ENCODE peak calls at places on chromosomes 4 and X, in six cellular contexts. One of them, this sample, is unnamed.

GRCh38 chr4:172515266-172515879 is 653.2 kb upstream of the GALNT7 start:
- DNase-seq in DND-41: no peak
- DNase-seq in HCT116: no peak
- DNase-seq in neural progenitor cell: peak
- DNase-seq in fibroblast of lung: no peak
- DNase-seq in K562: no peak
- DNase-seq in this sample: no peak

GRCh38 chrX:119729408-119730201 is 28.8 kb upstream of the SOWAHD start:
- DNase-seq in DND-41: peak
- DNase-seq in HCT116: peak
- DNase-seq in neural progenitor cell: peak
- DNase-seq in fibroblast of lung: peak
- DNase-seq in K562: peak
- DNase-seq in this sample: peak

GRCh38 chrX:153735274-153735673 is 10.6 kb downstream of the ABCD1 start:
- DNase-seq in DND-41: no peak
- DNase-seq in HCT116: no peak
- DNase-seq in neural progenitor cell: no peak
- DNase-seq in fibroblast of lung: no peak
- DNase-seq in K562: peak
- DNase-seq in this sample: no peak

GRCh38 chrX:49754238-49754857 is 58.6 kb upstream of the PAGE1 start:
- DNase-seq in DND-41: peak
- DNase-seq in HCT116: peak
- DNase-seq in neural progenitor cell: peak
- DNase-seq in fibroblast of lung: peak
- DNase-seq in K562: peak
- DNase-seq in this sample: peak

GRCh38 chr4:140256335-140256734 is 102.4 kb upstream of the MAML3 start:
- DNase-seq in DND-41: no peak
- DNase-seq in HCT116: no peak
- DNase-seq in neural progenitor cell: no peak
- DNase-seq in fibroblast of lung: peak
- DNase-seq in K562: no peak
- DNase-seq in this sample: peak

GRCh38 chrX:12497832-12498591 is 293.2 kb upstream of the PRPS2 start:
- DNase-seq in DND-41: peak
- DNase-seq in HCT116: no peak
- DNase-seq in neural progenitor cell: peak
- DNase-seq in fibroblast of lung: no peak
- DNase-seq in K562: peak
- DNase-seq in this sample: peak

GRCh38 chrX:154437398-154437752 is 421 bp downstream of the GDI1 start:
- DNase-seq in DND-41: no peak
- DNase-seq in HCT116: no peak
- DNase-seq in neural progenitor cell: no peak
- DNase-seq in fibroblast of lung: no peak
- DNase-seq in K562: no peak
- DNase-seq in this sample: no peak

GRCh38 chrX:97882306-97882705 is 998.6 kb downstream of the RPA4 start:
- DNase-seq in DND-41: no peak
- DNase-seq in HCT116: no peak
- DNase-seq in neural progenitor cell: no peak
- DNase-seq in fibroblast of lung: no peak
- DNase-seq in K562: no peak
- DNase-seq in this sample: peak

GRCh38 chr4:140186651-140187315 is 32.8 kb upstream of the MAML3 start:
- DNase-seq in DND-41: no peak
- DNase-seq in HCT116: peak
- DNase-seq in neural progenitor cell: no peak
- DNase-seq in fibroblast of lung: peak
- DNase-seq in K562: no peak
- DNase-seq in this sample: peak

GRCh38 chr4:89915937-89916336 is 21.3 kb downstream of the MMRN1 start:
- DNase-seq in DND-41: no peak
- DNase-seq in HCT116: no peak
- DNase-seq in neural progenitor cell: no peak
- DNase-seq in fibroblast of lung: no peak
- DNase-seq in K562: no peak
- DNase-seq in this sample: peak

GRCh38 chrX:39848900-39849299 is 248.9 kb downstream of the BCOR start:
- DNase-seq in DND-41: no peak
- DNase-seq in HCT116: no peak
- DNase-seq in neural progenitor cell: no peak
- DNase-seq in fibroblast of lung: peak
- DNase-seq in K562: no peak
- DNase-seq in this sample: peak

DNA sequence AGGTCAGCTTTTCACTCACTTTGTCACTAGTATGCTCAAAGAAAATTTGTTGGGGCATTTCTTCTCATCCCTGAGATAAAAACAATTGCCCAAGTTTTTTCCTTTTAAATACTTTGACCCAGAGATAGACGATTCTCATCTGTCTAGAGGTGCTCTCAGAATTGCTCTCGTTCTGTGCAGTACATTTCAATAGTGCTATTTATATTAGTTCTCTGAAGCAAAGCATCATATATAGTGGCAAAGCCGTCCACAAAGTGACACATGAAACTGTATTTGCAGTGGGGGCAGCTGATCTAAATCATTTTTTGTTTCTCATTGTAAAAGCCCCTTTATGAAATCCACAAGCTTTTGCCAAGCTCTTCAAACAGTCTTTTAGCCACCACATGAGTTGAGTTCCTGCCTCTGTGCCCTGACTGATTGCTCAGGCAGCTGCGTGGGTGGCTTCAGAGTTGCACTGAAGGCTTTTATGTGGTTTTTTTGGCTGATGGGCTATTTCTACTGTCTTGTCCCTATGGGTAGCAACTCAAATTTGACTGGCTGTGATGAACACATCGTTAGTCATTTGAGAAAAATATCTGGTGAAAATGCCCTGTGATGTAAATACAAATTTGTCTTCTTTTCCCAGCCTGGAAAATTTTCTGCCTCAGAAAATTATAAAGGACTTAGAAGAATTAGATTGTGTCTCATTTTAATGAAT is 119.1 kb upstream of the OTUD4 start:
- DNase-seq in DND-41: peak
- DNase-seq in HCT116: peak
- DNase-seq in neural progenitor cell: no peak
- DNase-seq in fibroblast of lung: peak
- DNase-seq in K562: no peak
- DNase-seq in this sample: peak
- H3K4me2 ChIP-seq in DND-41: no peak
- H3K4me2 ChIP-seq in HCT116: peak
- H3K4me2 ChIP-seq in neural progenitor cell: no peak
- H3K4me2 ChIP-seq in fibroblast of lung: no peak
- H3K4me2 ChIP-seq in K562: no peak
- H3K4me2 ChIP-seq in this sample: peak

GRCh38 chrX:9657590-9658256 is 107.9 kb downstream of the GPR143 start:
- DNase-seq in DND-41: no peak
- DNase-seq in HCT116: no peak
- DNase-seq in neural progenitor cell: no peak
- DNase-seq in fibroblast of lung: no peak
- DNase-seq in K562: no peak
- DNase-seq in this sample: no peak
- H3K4me2 ChIP-seq in DND-41: no peak
- H3K4me2 ChIP-seq in HCT116: no peak
- H3K4me2 ChIP-seq in neural progenitor cell: no peak
- H3K4me2 ChIP-seq in fibroblast of lung: no peak
- H3K4me2 ChIP-seq in K562: no peak
- H3K4me2 ChIP-seq in this sample: no peak

GRCh38 chrX:17591741-17592110 is 145.6 kb upstream of the SCML1 start:
- DNase-seq in DND-41: no peak
- DNase-seq in HCT116: no peak
- DNase-seq in neural progenitor cell: no peak
- DNase-seq in fibroblast of lung: peak
- DNase-seq in K562: no peak
- DNase-seq in this sample: peak

GRCh38 chrX:17585006-17585405 is 152.3 kb upstream of the SCML1 start:
- DNase-seq in DND-41: no peak
- DNase-seq in HCT116: no peak
- DNase-seq in neural progenitor cell: no peak
- DNase-seq in fibroblast of lung: no peak
- DNase-seq in K562: no peak
- DNase-seq in this sample: no peak

GRCh38 chrX:17587352-17587751 is 149.9 kb upstream of the SCML1 start:
- DNase-seq in DND-41: no peak
- DNase-seq in HCT116: no peak
- DNase-seq in neural progenitor cell: no peak
- DNase-seq in fibroblast of lung: no peak
- DNase-seq in K562: no peak
- DNase-seq in this sample: no peak

GRCh38 chrX:17590892-17591740 is 146.2 kb upstream of the SCML1 start:
- DNase-seq in DND-41: peak
- DNase-seq in HCT116: peak
- DNase-seq in neural progenitor cell: peak
- DNase-seq in fibroblast of lung: peak
- DNase-seq in K562: peak
- DNase-seq in this sample: peak

DNA sequence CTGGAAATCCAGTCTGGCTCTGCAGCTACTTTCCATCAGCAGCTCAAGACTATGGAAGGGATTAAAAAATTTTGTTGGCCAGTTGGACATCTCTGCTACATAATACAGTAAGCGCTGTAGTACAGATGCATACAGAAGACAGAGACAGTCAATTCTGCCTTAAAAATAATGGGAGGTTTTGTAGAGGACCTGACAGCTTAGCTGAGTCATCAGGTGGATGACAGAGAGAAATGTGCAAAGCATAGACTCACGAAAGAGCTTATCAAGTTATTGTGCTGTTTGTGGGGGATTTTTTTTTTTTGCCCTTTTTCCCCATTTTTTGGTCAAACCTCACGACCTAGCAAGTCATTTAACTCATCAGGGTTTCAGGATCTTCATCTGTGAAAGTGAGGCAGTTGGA is 149.0 kb upstream of the SCML1 start:
- DNase-seq in DND-41: no peak
- DNase-seq in HCT116: no peak
- DNase-seq in neural progenitor cell: no peak
- DNase-seq in fibroblast of lung: no peak
- DNase-seq in K562: no peak
- DNase-seq in this sample: peak
- H3K4me2 ChIP-seq in DND-41: no peak
- H3K4me2 ChIP-seq in HCT116: no peak
- H3K4me2 ChIP-seq in neural progenitor cell: no peak
- H3K4me2 ChIP-seq in fibroblast of lung: no peak
- H3K4me2 ChIP-seq in K562: no peak
- H3K4me2 ChIP-seq in this sample: no peak

DNA sequence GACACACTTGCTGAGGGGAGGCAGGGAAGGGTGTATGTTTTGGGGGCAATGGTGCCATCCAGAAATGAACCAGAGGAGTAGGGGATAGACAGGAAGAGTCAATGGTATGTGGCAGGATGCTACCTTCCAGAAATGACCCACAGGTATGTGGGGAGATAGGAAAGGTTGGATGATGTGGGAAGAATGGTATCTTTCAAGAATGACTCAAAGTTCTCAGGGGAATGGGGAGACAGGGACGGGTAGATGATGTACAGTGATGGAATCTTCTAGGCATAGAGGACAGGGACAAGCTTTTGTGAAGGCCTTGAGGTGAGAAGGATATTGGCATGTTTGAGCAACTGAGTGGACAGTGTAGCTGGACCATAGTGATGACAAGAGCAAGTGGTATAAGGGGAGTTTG is 64.9 kb downstream of the MAOA start:
- DNase-seq in DND-41: no peak
- DNase-seq in HCT116: no peak
- DNase-seq in neural progenitor cell: no peak
- DNase-seq in fibroblast of lung: no peak
- DNase-seq in K562: no peak
- DNase-seq in this sample: no peak
- H3K4me2 ChIP-seq in DND-41: no peak
- H3K4me2 ChIP-seq in HCT116: no peak
- H3K4me2 ChIP-seq in neural progenitor cell: no peak
- H3K4me2 ChIP-seq in fibroblast of lung: no peak
- H3K4me2 ChIP-seq in K562: no peak
- H3K4me2 ChIP-seq in this sample: no peak

GRCh38 chr4:170580651-170581050 is 490.9 kb upstream of the AADAT start:
- DNase-seq in DND-41: no peak
- DNase-seq in HCT116: no peak
- DNase-seq in neural progenitor cell: no peak
- DNase-seq in fibroblast of lung: no peak
- DNase-seq in K562: no peak
- DNase-seq in this sample: no peak
- H3K4me2 ChIP-seq in DND-41: no peak
- H3K4me2 ChIP-seq in HCT116: peak
- H3K4me2 ChIP-seq in neural progenitor cell: no peak
- H3K4me2 ChIP-seq in fibroblast of lung: no peak
- H3K4me2 ChIP-seq in K562: no peak
- H3K4me2 ChIP-seq in this sample: no peak

GRCh38 chr4:10029403-10029802 is 8.1 kb upstream of the SLC2A9 start:
- DNase-seq in DND-41: no peak
- DNase-seq in HCT116: no peak
- DNase-seq in neural progenitor cell: no peak
- DNase-seq in fibroblast of lung: no peak
- DNase-seq in K562: no peak
- DNase-seq in this sample: no peak
- H3K4me2 ChIP-seq in DND-41: no peak
- H3K4me2 ChIP-seq in HCT116: peak
- H3K4me2 ChIP-seq in neural progenitor cell: no peak
- H3K4me2 ChIP-seq in fibroblast of lung: no peak
- H3K4me2 ChIP-seq in K562: no peak
- H3K4me2 ChIP-seq in this sample: no peak

GRCh38 chr4:8463811-8464210 is 23.2 kb downstream of the TRMT44 start:
- DNase-seq in DND-41: no peak
- DNase-seq in HCT116: no peak
- DNase-seq in neural progenitor cell: no peak
- DNase-seq in fibroblast of lung: no peak
- DNase-seq in K562: no peak
- DNase-seq in this sample: no peak

GRCh38 chr4:8464376-8464775 is 23.8 kb downstream of the TRMT44 start:
- DNase-seq in DND-41: no peak
- DNase-seq in HCT116: no peak
- DNase-seq in neural progenitor cell: no peak
- DNase-seq in fibroblast of lung: no peak
- DNase-seq in K562: no peak
- DNase-seq in this sample: no peak

GRCh38 chr4:8461086-8461485 is 20.5 kb downstream of the TRMT44 start:
- DNase-seq in DND-41: no peak
- DNase-seq in HCT116: no peak
- DNase-seq in neural progenitor cell: no peak
- DNase-seq in fibroblast of lung: no peak
- DNase-seq in K562: no peak
- DNase-seq in this sample: no peak

GRCh38 chr4:8459867-8460453 is 19.4 kb downstream of the TRMT44 start:
- DNase-seq in DND-41: no peak
- DNase-seq in HCT116: no peak
- DNase-seq in neural progenitor cell: no peak
- DNase-seq in fibroblast of lung: no peak
- DNase-seq in K562: peak
- DNase-seq in this sample: peak

DNA sequence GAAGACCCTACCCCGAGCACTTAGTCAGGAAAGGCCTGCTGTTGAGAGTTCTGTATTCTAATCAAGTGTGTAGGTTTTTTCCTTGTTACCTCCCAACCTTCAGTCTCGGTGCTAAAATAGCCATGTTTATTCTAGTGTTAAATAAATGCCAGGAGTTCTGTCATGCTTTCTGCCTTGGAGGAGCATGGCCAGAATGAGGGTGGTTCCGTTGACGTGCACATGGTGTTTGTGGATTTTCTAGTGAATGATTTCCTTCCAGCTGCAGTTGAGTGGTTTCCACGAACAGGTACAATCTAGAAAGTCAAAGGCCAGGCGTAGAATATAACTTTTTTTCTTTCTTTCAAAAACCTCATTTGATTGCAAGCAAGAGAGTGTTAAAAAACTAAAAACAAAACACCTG is 21.0 kb downstream of the TRMT44 start:
- DNase-seq in DND-41: no peak
- DNase-seq in HCT116: no peak
- DNase-seq in neural progenitor cell: no peak
- DNase-seq in fibroblast of lung: no peak
- DNase-seq in K562: no peak
- DNase-seq in this sample: no peak
- H3K4me2 ChIP-seq in DND-41: no peak
- H3K4me2 ChIP-seq in HCT116: no peak
- H3K4me2 ChIP-seq in neural progenitor cell: no peak
- H3K4me2 ChIP-seq in fibroblast of lung: no peak
- H3K4me2 ChIP-seq in K562: no peak
- H3K4me2 ChIP-seq in this sample: no peak

This sample was measured in PC-3.